ENCODE peak calls at places on chromosomes 13 and 19, in seven cellular contexts. E is SK-N-SH, Z is left ventricle myocardium inferior, P is SJSA1, D is foreskin fibroblast, T is ovary, N is hepatocyte. W is an unnamed sample.
A peak's percentile ranks its signal among the peaks of the same experiment; 100 is the strongest.

GRCh38 chr19:19420570-19421301 is 15.3 kb downstream of the GATAD2A start:
- DNase-seq in E (no peak), Z (no peak), P (no peak), D (no peak), T (no peak), N (no peak), W (no peak)

GRCh38 chr19:35266904-35267817 is 1.6 kb upstream of the USF2 start:
- DNase-seq in E (peak; percentile 68), Z (peak; percentile 66), P (no peak), D (peak; percentile 24), T (peak; percentile 78), N (peak; percentile 69), W (peak; percentile 46)

GRCh38 chr13:101346942-101347728 is 69.2 kb downstream of the NALCN start:
- DNase-seq in E (no peak), Z (no peak), P (no peak), D (peak; percentile 43), T (no peak), N (no peak), W (no peak)

GRCh38 chr19:18278521-18279265 is 2.7 kb downstream of the JUND start:
- DNase-seq in E (no peak), Z (no peak), P (no peak), D (no peak), T (peak; percentile 62), N (no peak), W (peak; percentile 37)

GRCh38 chr19:53849237-53849676 is 18.4 kb upstream of the MYADM start:
- DNase-seq in E (no peak), Z (no peak), P (no peak), D (peak; percentile 87), T (no peak), N (no peak), W (no peak)

GRCh38 chr13:30584332-30584731 is 33.4 kb upstream of the USPL1 start:
- DNase-seq in E (no peak), Z (no peak), P (no peak), D (no peak), T (no peak), N (no peak), W (no peak)

GRCh38 chr19:44847144-44848035 is 1.3 kb downstream of the NECTIN2 start:
- DNase-seq in E (peak; percentile 51), Z (peak; percentile 70), P (peak; percentile 77), D (peak; percentile 52), T (peak; percentile 83), N (peak; percentile 92), W (peak; percentile 92)

GRCh38 chr13:40460116-40460515 is 206.3 kb downstream of the FOXO1 start:
- DNase-seq in E (no peak), Z (no peak), P (no peak), D (no peak), T (no peak), N (no peak), W (no peak)

GRCh38 chr19:13095934-13096890 is 6.4 kb downstream of the LYL1 start:
- DNase-seq in E (peak; percentile 86), Z (no peak), P (no peak), D (no peak), T (peak; percentile 57), N (peak; percentile 65), W (peak; percentile 53)

GRCh38 chr13:34416833-34417425 is 525.1 kb upstream of the NBEA start:
- DNase-seq in E (no peak), Z (peak; percentile 71), P (no peak), D (peak; percentile 64), T (peak; percentile 58), N (no peak), W (no peak)

GRCh38 chr13:111968611-111969010 is 98.3 kb upstream of the SOX1 start:
- DNase-seq in E (no peak), Z (no peak), P (no peak), D (no peak), T (no peak), N (no peak), W (no peak)

GRCh38 chr13:30872685-30873443 is 33.2 kb upstream of the MEDAG start:
- DNase-seq in E (peak; percentile 55), Z (no peak), P (peak; percentile 73), D (peak; percentile 68), T (peak; percentile 63), N (peak; percentile 81), W (no peak)

GRCh38 chr19:33430674-33431277 is 57.3 kb downstream of the CEBPG start:
- DNase-seq in E (peak; percentile 83), Z (peak; percentile 59), P (peak; percentile 75), D (peak; percentile 56), T (peak; percentile 58), N (peak; percentile 72), W (peak; percentile 82)

GRCh38 chr19:17020380-17020779 is 6.2 kb downstream of the CPAMD8 start:
- DNase-seq in E (no peak), Z (no peak), P (no peak), D (no peak), T (no peak), N (no peak), W (no peak)

GRCh38 chr13:37657134-37657533 is 58.6 kb upstream of the POSTN start:
- DNase-seq in E (no peak), Z (no peak), P (no peak), D (peak; percentile 31), T (no peak), N (no peak), W (no peak)

GRCh38 chr19:44882063-44882462 is 9.0 kb upstream of the TOMM40 start:
- DNase-seq in E (no peak), Z (no peak), P (no peak), D (no peak), T (no peak), N (no peak), W (no peak)

GRCh38 chr19:4851551-4852290 is 15.7 kb downstream of the PLIN3 start:
- DNase-seq in E (peak; percentile 94), Z (peak; percentile 74), P (peak; percentile 83), D (no peak), T (peak; percentile 79), N (peak; percentile 68), W (peak; percentile 70)
- H3K4me3 ChIP-seq in E (no peak overlapping the region), Z (no peak overlapping the region), P (no peak overlapping the region), D (no peak overlapping the region), T (no peak overlapping the region), N (no peak overlapping the region), W (no peak overlapping the region)

DNA sequence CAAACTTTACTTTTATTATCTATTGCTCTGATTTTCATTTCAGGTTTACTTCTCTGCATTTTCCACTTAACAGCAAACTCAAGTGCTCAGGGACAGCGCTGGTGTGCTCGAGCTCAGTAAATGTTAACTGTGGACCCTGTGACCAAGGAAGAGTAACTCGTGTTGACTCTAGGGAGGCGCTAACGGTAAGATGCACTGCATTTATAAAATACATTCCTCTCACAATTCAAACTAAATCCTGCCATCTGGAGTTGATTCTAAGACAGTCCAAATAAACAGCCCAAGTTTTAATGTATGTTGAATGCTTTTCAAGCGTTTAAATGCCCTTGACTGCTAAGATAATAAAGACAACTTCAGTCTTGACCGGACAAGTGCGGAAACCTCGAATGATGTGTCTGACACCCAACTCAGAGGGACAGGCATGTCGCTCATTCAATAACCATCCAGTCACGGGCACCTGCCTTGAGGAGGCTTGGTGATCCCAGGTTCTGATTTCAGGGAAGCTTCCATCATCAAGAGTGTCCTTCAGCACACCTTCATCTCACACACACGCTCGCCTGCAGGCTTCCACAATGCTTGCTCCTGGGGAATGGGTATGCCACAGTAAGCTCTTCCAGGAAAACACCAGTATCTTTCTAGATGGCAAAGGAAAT is 93.1 kb downstream of the STK24 start:
- DNase-seq in E (no peak), Z (no peak), P (no peak), D (no peak), T (no peak), N (peak; percentile 52), W (no peak)
- H3K4me3 ChIP-seq in E (no peak overlapping the region), Z (peak overlapping the region; percentile 33), P (no peak overlapping the region), D (no peak overlapping the region), T (no peak overlapping the region), N (no peak overlapping the region), W (no peak overlapping the region)

GRCh38 chr19:1322198-1322981 is 36.7 kb downstream of the EFNA2 start:
- DNase-seq in E (no peak), Z (no peak), P (no peak), D (no peak), T (no peak), N (no peak), W (no peak)

GRCh38 chr19:1324792-1325567 is 39.3 kb downstream of the EFNA2 start:
- DNase-seq in E (peak; percentile 84), Z (peak; percentile 39), P (peak; percentile 72), D (peak; percentile 65), T (peak; percentile 85), N (no peak), W (peak; percentile 91)

GRCh38 chr19:1327125-1327524 is 41.5 kb downstream of the EFNA2 start:
- DNase-seq in E (no peak), Z (no peak), P (no peak), D (no peak), T (no peak), N (no peak), W (no peak)

GRCh38 chr19:1324249-1324791 is 38.6 kb downstream of the EFNA2 start:
- DNase-seq in E (no peak), Z (no peak), P (no peak), D (no peak), T (no peak), N (no peak), W (no peak)

DNA sequence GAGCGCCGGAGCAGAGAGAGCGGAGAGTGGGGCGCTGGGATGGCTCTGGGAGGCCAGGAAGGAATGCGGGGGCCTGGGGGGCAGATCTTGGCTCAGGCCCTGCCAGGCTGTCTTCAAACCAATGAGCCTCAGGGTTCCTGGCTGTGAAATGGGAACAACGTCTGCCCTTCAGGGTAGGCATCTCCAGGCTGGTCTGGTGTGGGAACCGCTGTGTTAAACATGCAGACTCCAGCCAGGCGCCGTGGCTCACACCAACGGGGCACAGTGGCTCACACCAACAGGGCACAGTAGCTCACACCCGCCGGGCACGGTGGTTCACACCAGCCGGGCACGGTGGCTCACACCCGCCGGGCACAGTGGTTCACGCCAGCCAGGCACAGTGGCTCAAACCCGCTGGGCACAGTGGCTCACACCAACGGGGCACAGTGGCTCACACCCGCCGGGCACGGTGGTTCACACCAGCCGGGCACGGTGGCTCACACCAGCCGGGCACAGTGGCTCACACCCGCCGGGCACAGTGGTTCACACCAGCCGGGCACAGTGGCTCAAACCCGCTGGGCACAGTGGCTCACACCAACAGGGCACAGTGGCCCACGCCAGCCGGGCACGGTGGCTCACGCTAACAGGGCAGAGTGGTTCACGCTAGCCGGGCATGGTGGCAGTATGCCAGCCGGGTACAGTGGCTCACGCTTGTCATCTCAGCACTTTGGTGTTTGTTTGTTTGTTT is 40.1 kb downstream of the EFNA2 start:
- DNase-seq in E (no peak), Z (no peak), P (no peak), D (no peak), T (peak; percentile 47), N (no peak), W (no peak)
- H3K4me3 ChIP-seq in E (no peak overlapping the region), Z (peak overlapping the region; percentile 60), P (no peak overlapping the region), D (peak overlapping the region; percentile 40), T (no peak overlapping the region), N (no peak overlapping the region), W (peak overlapping the region; percentile 57)

GRCh38 chr13:38688674-38689073 is 1.8 kb downstream of the FREM2 start:
- DNase-seq in E (no peak), Z (no peak), P (no peak), D (no peak), T (peak; percentile 20), N (no peak), W (no peak)

GRCh38 chr13:38686635-38687245 is at the start of gene FREM2:
- DNase-seq in E (no peak), Z (no peak), P (no peak), D (no peak), T (peak; percentile 63), N (peak; percentile 88), W (peak; percentile 94)

GRCh38 chr13:38687246-38688229 is 661 bp downstream of the FREM2 start:
- DNase-seq in E (peak; percentile 15), Z (no peak), P (no peak), D (no peak), T (no peak), N (peak; percentile 53), W (peak; percentile 53)

GRCh38 chr13:38684714-38685113 is 2.2 kb upstream of the FREM2 start:
- DNase-seq in E (no peak), Z (no peak), P (no peak), D (no peak), T (no peak), N (no peak), W (peak; percentile 70)

GRCh38 chr13:38685974-38686571 is 804 bp upstream of the FREM2 start:
- DNase-seq in E (peak; percentile 16), Z (no peak), P (no peak), D (no peak), T (no peak), N (peak; percentile 58), W (peak; percentile 79)
- H3K4me3 ChIP-seq in E (no peak overlapping the region), Z (peak overlapping the region; percentile 65), P (no peak overlapping the region), D (no peak overlapping the region), T (peak overlapping the region; percentile 41), N (peak overlapping the region; percentile 67), W (peak overlapping the region; percentile 82)

W was measured in Caco-2.